ENCODE peak calls at places on chromosomes 4 and X, in six cellular contexts. W, B, P, A, V and J are unnamed samples.
A peak's percentile ranks its signal among the peaks of the same experiment; 100 is the strongest.

GRCh38 chrX:150765237-150765636 is 72.0 kb downstream of the MTMR1 start:
- DNase-seq in W (no peak), B (no peak), P (no peak), A (no peak), V (no peak), J (no peak)

GRCh38 chr4:139934336-139934735 is 219.6 kb downstream of the MAML3 start:
- DNase-seq in W (no peak), B (no peak), P (no peak), A (no peak), V (no peak), J (no peak)

GRCh38 chr4:82988323-82988832 is 22.2 kb downstream of the LIN54 start:
- DNase-seq in W (no peak), B (no peak), P (no peak), A (no peak), V (no peak), J (no peak)

GRCh38 chrX:72069380-72070160 is 62.1 kb downstream of the RTL5 start:
- DNase-seq in W (no peak), B (no peak), P (no peak), A (no peak), V (no peak), J (no peak)

GRCh38 chr4:143352052-143352451 is 15.4 kb downstream of the GAB1 start:
- DNase-seq in W (no peak), B (no peak), P (no peak), A (no peak), V (no peak), J (no peak)

GRCh38 chrX:133415276-133416105 is at the start of gene GPC4:
- DNase-seq in W (no peak), B (no peak), P (no peak), A (no peak), V (no peak), J (peak; percentile 9)

GRCh38 chrX:70244881-70245280 is 10.4 kb downstream of the AWAT1 start:
- DNase-seq in W (no peak), B (no peak), P (no peak), A (no peak), V (no peak), J (no peak)

GRCh38 chr4:78457751-78458150 is 93.8 kb upstream of the ANXA3 start:
- DNase-seq in W (no peak), B (peak; percentile 8), P (no peak), A (no peak), V (no peak), J (no peak)

GRCh38 chr4:95732061-95732460 is 107.8 kb upstream of the PDHA2 start:
- DNase-seq in W (no peak), B (no peak), P (no peak), A (no peak), V (no peak), J (no peak)
- TF ChIP-seq TAF1 in W (no peak), B (no peak), P (no peak), A (no peak), V (no peak), J (no peak)

GRCh38 chr4:159363376-159363775 is 260.5 kb downstream of the RAPGEF2 start:
- DNase-seq in W (no peak), B (no peak), P (no peak), A (no peak), V (no peak), J (no peak)

GRCh38 chr4:159355456-159355855 is 252.6 kb downstream of the RAPGEF2 start:
- DNase-seq in W (no peak), B (no peak), P (no peak), A (no peak), V (no peak), J (no peak)

GRCh38 chr4:159357350-159357749 is 254.5 kb downstream of the RAPGEF2 start:
- DNase-seq in W (no peak), B (no peak), P (no peak), A (no peak), V (no peak), J (no peak)

GRCh38 chr4:159358226-159358625 is 255.3 kb downstream of the RAPGEF2 start:
- DNase-seq in W (no peak), B (no peak), P (no peak), A (no peak), V (no peak), J (no peak)

GRCh38 chr4:159360549-159360948 is 257.7 kb downstream of the RAPGEF2 start:
- DNase-seq in W (no peak), B (no peak), P (no peak), A (no peak), V (no peak), J (no peak)
- TF ChIP-seq POLR2A in W (no peak), B (no peak), P (peak; percentile 27), A (no peak), V (no peak), J (no peak)

GRCh38 chr4:22430626-22431025 is 85.2 kb downstream of the ADGRA3 start:
- DNase-seq in W (no peak), B (no peak), P (no peak), A (no peak), V (no peak), J (no peak)

GRCh38 chr4:22435652-22436051 is 80.2 kb downstream of the ADGRA3 start:
- DNase-seq in W (no peak), B (no peak), P (no peak), A (no peak), V (no peak), J (no peak)

GRCh38 chr4:22439947-22440346 is 75.9 kb downstream of the ADGRA3 start:
- DNase-seq in W (no peak), B (no peak), P (no peak), A (no peak), V (no peak), J (no peak)

DNA sequence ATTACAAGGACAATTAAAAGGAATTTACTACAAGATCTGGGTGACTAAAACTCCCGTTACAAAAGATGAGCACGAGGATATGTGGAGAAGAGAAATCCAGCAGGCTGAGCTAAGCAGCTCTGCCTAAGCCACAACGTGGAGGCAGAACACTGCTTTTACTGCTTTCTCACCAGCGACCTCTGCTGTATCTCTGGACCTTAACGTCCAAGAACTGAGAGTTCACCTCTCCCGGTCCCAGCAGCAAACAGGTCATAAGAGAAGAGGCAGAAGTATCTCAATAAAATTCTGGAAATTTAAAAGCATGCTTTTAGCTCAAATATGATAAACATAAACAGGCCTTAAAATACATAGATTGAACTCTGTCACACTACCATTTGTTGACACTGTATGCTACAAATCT is 81.0 kb downstream of the ADGRA3 start:
- DNase-seq in W (peak; percentile 59), B (peak; percentile 26), P (no peak), A (no peak), V (no peak), J (no peak)
- TF ChIP-seq TAF1 in W (no peak), B (no peak), P (no peak), A (no peak), V (no peak), J (no peak)

GRCh38 chr4:129623233-129623632 is 527.3 kb downstream of the C4orf33 start:
- DNase-seq in W (no peak), B (no peak), P (no peak), A (no peak), V (no peak), J (no peak)
- TF ChIP-seq POLR2A in W (no peak), B (no peak), P (no peak), A (no peak), V (no peak), J (no peak)

GRCh38 chr4:15024386-15024785 is 22.1 kb downstream of the CPEB2 start:
- DNase-seq in W (no peak), B (no peak), P (no peak), A (no peak), V (no peak), J (no peak)
- TF ChIP-seq TAF1 in W (no peak), B (no peak), P (no peak), A (no peak), V (no peak), J (no peak)

GRCh38 chr4:76658231-76659102 is 223.4 kb downstream of the SHROOM3 start:
- DNase-seq in W (no peak), B (no peak), P (no peak), A (no peak), V (no peak), J (no peak)
- TF ChIP-seq POLR2A in W (no peak), B (no peak), P (no peak), A (no peak), V (no peak), J (no peak)

DNA sequence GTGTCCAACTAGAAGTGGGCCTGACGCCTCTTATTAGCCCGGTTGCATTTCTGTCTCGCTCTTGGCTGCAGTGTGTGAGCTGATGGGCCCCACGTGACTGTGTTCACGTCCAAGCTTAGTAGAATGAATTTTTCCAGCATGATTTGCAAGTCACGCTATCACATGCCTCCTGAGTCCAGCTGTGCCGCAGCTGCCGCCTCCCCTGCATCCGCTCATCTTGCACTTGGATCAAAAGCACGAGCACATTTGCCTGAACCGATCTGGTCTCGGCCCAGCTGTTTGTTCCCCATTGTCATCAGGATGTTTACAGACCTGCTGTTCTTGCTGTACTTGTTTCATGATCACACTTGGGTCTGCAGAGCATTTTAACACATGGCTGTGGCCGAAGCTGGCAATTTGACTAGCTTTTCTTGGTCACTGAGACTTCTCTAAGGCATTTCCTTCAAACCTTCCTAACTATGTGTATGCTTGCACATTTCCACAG is 126.5 kb downstream of the KIT start:
- DNase-seq in W (no peak), B (peak; percentile 59), P (no peak), A (no peak), V (no peak), J (no peak)
- TF ChIP-seq TAF1 in W (no peak), B (no peak), P (no peak), A (no peak), V (no peak), J (no peak)